ENCODE peak calls at places on chromosomes 6 and 20, in six cellular contexts. One of them, this sample, is unnamed.

GRCh38 chr20:39822667-39823066 is 860.5 kb downstream of the DHX35 start:
- DNase-seq in NCI-H510A: no peak
- DNase-seq in neural crest cell: no peak
- DNase-seq in NCI-H1436: no peak
- DNase-seq in NCI-H1092: no peak
- DNase-seq in amniotic stem cell: no peak
- DNase-seq in this sample: no peak

GRCh38 chr6:14442250-14442649 is 324.7 kb downstream of the CD83 start:
- DNase-seq in NCI-H510A: no peak
- DNase-seq in neural crest cell: no peak
- DNase-seq in NCI-H1436: no peak
- DNase-seq in NCI-H1092: no peak
- DNase-seq in amniotic stem cell: no peak
- DNase-seq in this sample: no peak

GRCh38 chr20:9112541-9113515 is 43.9 kb downstream of the PLCB4 start:
- DNase-seq in NCI-H510A: no peak
- DNase-seq in neural crest cell: no peak
- DNase-seq in NCI-H1436: no peak
- DNase-seq in NCI-H1092: no peak
- DNase-seq in amniotic stem cell: no peak
- DNase-seq in this sample: no peak

GRCh38 chr6:126919947-126920346 is 198.5 kb upstream of the RSPO3 start:
- DNase-seq in NCI-H510A: no peak
- DNase-seq in neural crest cell: no peak
- DNase-seq in NCI-H1436: no peak
- DNase-seq in NCI-H1092: no peak
- DNase-seq in amniotic stem cell: peak; percentile 86
- DNase-seq in this sample: no peak

GRCh38 chr20:63224272-63225081 is 8.5 kb upstream of the YTHDF1 start:
- DNase-seq in NCI-H510A: no peak
- DNase-seq in neural crest cell: no peak
- DNase-seq in NCI-H1436: no peak
- DNase-seq in NCI-H1092: peak; percentile 56
- DNase-seq in amniotic stem cell: no peak
- DNase-seq in this sample: peak; percentile 91

GRCh38 chr6:87588756-87589407 is 905 bp downstream of the RARS2 start:
- DNase-seq in NCI-H510A: no peak
- DNase-seq in neural crest cell: no peak
- DNase-seq in NCI-H1436: no peak
- DNase-seq in NCI-H1092: no peak
- DNase-seq in amniotic stem cell: no peak
- DNase-seq in this sample: no peak

GRCh38 chr20:44683263-44684046 is 31.7 kb upstream of the CCN5 start:
- DNase-seq in NCI-H510A: peak; percentile 61
- DNase-seq in neural crest cell: peak; percentile 44
- DNase-seq in NCI-H1436: no peak
- DNase-seq in NCI-H1092: peak; percentile 68
- DNase-seq in amniotic stem cell: no peak
- DNase-seq in this sample: peak; percentile 29

GRCh38 chr6:8875986-8876385 is 440.6 kb upstream of the SLC35B3 start:
- DNase-seq in NCI-H510A: no peak
- DNase-seq in neural crest cell: no peak
- DNase-seq in NCI-H1436: no peak
- DNase-seq in NCI-H1092: no peak
- DNase-seq in amniotic stem cell: no peak
- DNase-seq in this sample: no peak

GRCh38 chr6:20877008-20877937 is 343.0 kb downstream of the CDKAL1 start:
- DNase-seq in NCI-H510A: no peak
- DNase-seq in neural crest cell: no peak
- DNase-seq in NCI-H1436: no peak
- DNase-seq in NCI-H1092: no peak
- DNase-seq in amniotic stem cell: peak; percentile 84
- DNase-seq in this sample: no peak

GRCh38 chr20:60900581-60900980 is 351.5 kb upstream of the CDH4 start:
- DNase-seq in NCI-H510A: no peak
- DNase-seq in neural crest cell: no peak
- DNase-seq in NCI-H1436: no peak
- DNase-seq in NCI-H1092: no peak
- DNase-seq in amniotic stem cell: no peak
- DNase-seq in this sample: no peak

GRCh38 chr20:63693079-63693974 is 3.1 kb upstream of the TNFRSF6B start:
- DNase-seq in NCI-H510A: no peak
- DNase-seq in neural crest cell: no peak
- DNase-seq in NCI-H1436: no peak
- DNase-seq in NCI-H1092: no peak
- DNase-seq in amniotic stem cell: no peak
- DNase-seq in this sample: no peak

GRCh38 chr6:118383924-118384323 is 164.2 kb upstream of the PLN start:
- DNase-seq in NCI-H510A: no peak
- DNase-seq in neural crest cell: no peak
- DNase-seq in NCI-H1436: no peak
- DNase-seq in NCI-H1092: no peak
- DNase-seq in amniotic stem cell: no peak
- DNase-seq in this sample: no peak

GRCh38 chr6:154995241-154996162 is at the start of gene TIAM2:
- DNase-seq in NCI-H510A: peak; percentile 3
- DNase-seq in neural crest cell: peak; percentile 44
- DNase-seq in NCI-H1436: peak; percentile 12
- DNase-seq in NCI-H1092: no peak
- DNase-seq in amniotic stem cell: no peak
- DNase-seq in this sample: no peak

GRCh38 chr20:62922451-62922921 is 3.8 kb downstream of the DIDO1 start:
- DNase-seq in NCI-H510A: no peak
- DNase-seq in neural crest cell: no peak
- DNase-seq in NCI-H1436: no peak
- DNase-seq in NCI-H1092: no peak
- DNase-seq in amniotic stem cell: no peak
- DNase-seq in this sample: no peak

GRCh38 chr20:3681931-3682820 is at the start of gene ADAM33:
- DNase-seq in NCI-H510A: no peak
- DNase-seq in neural crest cell: peak; percentile 37
- DNase-seq in NCI-H1436: no peak
- DNase-seq in NCI-H1092: no peak
- DNase-seq in amniotic stem cell: no peak
- DNase-seq in this sample: no peak

GRCh38 chr20:38355161-38356012 is 9.1 kb downstream of the LBP start:
- DNase-seq in NCI-H510A: no peak
- DNase-seq in neural crest cell: no peak
- DNase-seq in NCI-H1436: no peak
- DNase-seq in NCI-H1092: no peak
- DNase-seq in amniotic stem cell: no peak
- DNase-seq in this sample: no peak

GRCh38 chr20:40008177-40008576 is 680.9 kb downstream of the MAFB start:
- DNase-seq in NCI-H510A: no peak
- DNase-seq in neural crest cell: no peak
- DNase-seq in NCI-H1436: no peak
- DNase-seq in NCI-H1092: no peak
- DNase-seq in amniotic stem cell: no peak
- DNase-seq in this sample: no peak

GRCh38 chr20:64113444-64113775 is 6.0 kb upstream of the NPBWR2 start:
- DNase-seq in NCI-H510A: no peak
- DNase-seq in neural crest cell: no peak
- DNase-seq in NCI-H1436: no peak
- DNase-seq in NCI-H1092: no peak
- DNase-seq in amniotic stem cell: no peak
- DNase-seq in this sample: no peak

GRCh38 chr6:82182756-82183155 is 64.8 kb downstream of the IBTK start:
- DNase-seq in NCI-H510A: no peak
- DNase-seq in neural crest cell: no peak
- DNase-seq in NCI-H1436: no peak
- DNase-seq in NCI-H1092: no peak
- DNase-seq in amniotic stem cell: peak; percentile 18
- DNase-seq in this sample: no peak

GRCh38 chr20:15310361-15310760 is 972.9 kb upstream of the FLRT3 start:
- DNase-seq in NCI-H510A: no peak
- DNase-seq in neural crest cell: no peak
- DNase-seq in NCI-H1436: no peak
- DNase-seq in NCI-H1092: no peak
- DNase-seq in amniotic stem cell: no peak
- DNase-seq in this sample: no peak

GRCh38 chr6:96659084-96659845 is 96.3 kb downstream of the FHL5 start:
- DNase-seq in NCI-H510A: no peak
- DNase-seq in neural crest cell: no peak
- DNase-seq in NCI-H1436: peak; percentile 82
- DNase-seq in NCI-H1092: no peak
- DNase-seq in amniotic stem cell: no peak
- DNase-seq in this sample: no peak